ENCODE peak calls at places on chromosomes 11 and 22, in four cellular contexts. Z is PC-3, R is GM23338, N is HCT116. D is an unnamed sample.

GRCh38 chr11:73334244-73335203 is 26.4 kb downstream of the ARHGEF17 start:
- DNase-seq in N (peak; percentile 15), Z (peak; percentile 62), R (no peak), D (no peak)

GRCh38 chr22:35306350-35306967 is 6.8 kb downstream of the TOM1 start:
- DNase-seq in R (no peak), N (no peak), Z (no peak), D (no peak)

GRCh38 chr11:69868003-69868865 is 49.0 kb upstream of the FGF3 start:
- DNase-seq in R (peak; percentile 47), N (no peak), Z (no peak), D (no peak)

GRCh38 chr11:56932572-56933235 is 56.0 kb upstream of the OR5AK2 start:
- DNase-seq in Z (peak; percentile 99), N (peak; percentile 63), R (no peak), D (no peak)

GRCh38 chr11:47595029-47595428 is 818 bp upstream of the C1QTNF4 start:
- DNase-seq in R (no peak), N (no peak), Z (no peak), D (no peak)

GRCh38 chr22:20511578-20512259 is 4.3 kb downstream of the MED15 start:
- DNase-seq in N (no peak), Z (no peak), R (no peak), D (no peak)

GRCh38 chr11:107545101-107545514 is 20.4 kb downstream of the ALKBH8 start:
- DNase-seq in Z (peak; percentile 98), N (peak; percentile 76), R (no peak), D (no peak)

GRCh38 chr11:63641727-63642126 is 27.5 kb upstream of the PLAAT3 start:
- DNase-seq in Z (no peak), N (no peak), R (no peak), D (no peak)

GRCh38 chr11:103887001-103887680 is 149.3 kb upstream of the DDI1 start:
- DNase-seq in Z (no peak), N (no peak), R (no peak), D (no peak)

GRCh38 chr11:83459802-83460201 is 173.6 kb upstream of the CCDC90B start:
- DNase-seq in R (no peak), N (no peak), Z (no peak), D (no peak)

GRCh38 chr22:44026630-44027511 is 2.8 kb downstream of the PARVB start:
- DNase-seq in R (no peak), Z (no peak), N (no peak), D (peak; percentile 87)

GRCh38 chr11:62601114-62601363 is 626 bp downstream of the MTA2 start:
- DNase-seq in N (no peak), R (no peak), Z (peak; percentile 35), D (peak; percentile 31)

GRCh38 chr22:38108561-38109319 is 1.7 kb downstream of the BAIAP2L2 start:
- DNase-seq in R (no peak), Z (no peak), N (no peak), D (no peak)

GRCh38 chr11:46330154-46330886 is 16.9 kb upstream of the DGKZ start:
- DNase-seq in R (no peak), Z (no peak), N (no peak), D (no peak)

GRCh38 chr11:14273885-14274284 is 85.1 kb downstream of the RRAS2 start:
- DNase-seq in N (no peak), Z (no peak), R (no peak), D (no peak)

GRCh38 chr22:23242473-23243001 is 62.2 kb downstream of the BCR start:
- DNase-seq in R (peak; percentile 95), Z (no peak), N (no peak), D (no peak)

GRCh38 chr11:105297463-105297862 is 157.9 kb upstream of the CARD18 start:
- DNase-seq in Z (peak; percentile 57), R (no peak), N (no peak), D (no peak)

GRCh38 chr11:128621491-128622136 is 34.3 kb upstream of the ETS1 start:
- DNase-seq in Z (peak; percentile 58), N (no peak), R (no peak), D (no peak)

GRCh38 chr22:46239261-46240048 is 10.6 kb downstream of the CDPF1 start:
- DNase-seq in R (no peak), Z (no peak), N (no peak), D (no peak)

GRCh38 chr11:12799373-12799835 is 125.2 kb downstream of the TEAD1 start:
- DNase-seq in R (no peak), N (no peak), Z (no peak), D (no peak)

GRCh38 chr11:117572129-117572528 is 224.9 kb downstream of the DSCAML1 start:
- DNase-seq in N (no peak), R (no peak), Z (no peak), D (no peak)

GRCh38 chr11:110366234-110366633 is 63.5 kb upstream of the FDX1 start:
- DNase-seq in N (no peak), Z (peak; percentile 50), R (no peak), D (no peak)

GRCh38 chr22:43723816-43724215 is 88.3 kb downstream of the EFCAB6 start:
- DNase-seq in Z (peak; percentile 3), N (no peak), R (no peak), D (no peak)

GRCh38 chr11:116073854-116074837 is 569.9 kb upstream of the CADM1 start:
- DNase-seq in Z (no peak), R (no peak), N (no peak), D (no peak)

GRCh38 chr11:66858939-66859685 is 2.2 kb downstream of the LRFN4 start:
- DNase-seq in N (no peak), R (no peak), Z (no peak), D (no peak)

GRCh38 chr11:61580292-61580888 is 486 bp downstream of the SYT7 start:
- DNase-seq in R (peak; percentile 45), Z (peak; percentile 32), N (no peak), D (no peak)

GRCh38 chr11:61575886-61576516 is 4.9 kb downstream of the SYT7 start:
- DNase-seq in N (no peak), Z (no peak), R (no peak), D (no peak)

GRCh38 chr11:61578819-61579218 is 2.1 kb downstream of the SYT7 start:
- DNase-seq in Z (no peak), N (no peak), R (no peak), D (no peak)

GRCh38 chr11:61579398-61580291 is 1.2 kb downstream of the SYT7 start:
- DNase-seq in N (no peak), R (peak; percentile 55), Z (no peak), D (no peak)

DNA sequence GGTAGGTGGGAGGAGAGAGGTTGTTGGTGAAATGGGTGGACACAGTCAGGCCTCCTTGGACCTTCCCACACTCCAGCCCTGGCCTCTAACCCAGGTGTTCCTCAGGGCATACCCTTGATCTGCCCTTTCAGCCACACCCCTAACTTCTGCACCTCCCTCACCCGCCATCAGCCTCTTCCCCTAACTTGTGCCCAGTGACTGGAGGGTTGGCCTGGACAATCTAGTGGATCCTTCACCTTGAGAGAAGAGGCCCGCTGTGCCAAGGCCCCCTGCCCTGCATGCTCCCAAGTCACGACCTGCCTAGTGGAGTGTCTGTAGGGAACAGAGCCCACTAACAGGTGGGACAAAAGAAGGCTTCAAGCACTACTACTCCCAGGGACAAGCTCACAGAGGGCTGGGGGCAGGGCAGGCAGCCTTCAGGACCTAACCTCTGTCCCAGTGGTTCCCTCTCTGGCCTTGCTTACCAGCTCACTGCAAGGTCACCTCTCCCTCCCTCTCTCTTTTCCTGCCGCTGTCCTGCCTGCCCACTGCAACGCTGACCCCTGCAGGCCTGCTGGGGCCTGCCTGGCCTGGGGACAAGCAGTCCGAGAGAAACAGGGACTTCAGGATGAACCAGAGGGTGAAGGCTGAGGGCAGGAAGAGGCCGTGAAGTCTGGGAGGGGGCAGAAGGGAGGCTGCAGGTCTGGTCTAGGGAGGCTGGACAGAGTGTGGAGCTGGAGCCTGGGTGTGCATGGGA is 3.3 kb downstream of the SYT7 start:
- DNase-seq in Z (peak; percentile 49), N (no peak), R (peak; percentile 64), D (no peak)
- TF ChIP-seq EZH2phosphoT487 in Z (no peak), N (no peak), R (no peak), D (no peak)

DNA sequence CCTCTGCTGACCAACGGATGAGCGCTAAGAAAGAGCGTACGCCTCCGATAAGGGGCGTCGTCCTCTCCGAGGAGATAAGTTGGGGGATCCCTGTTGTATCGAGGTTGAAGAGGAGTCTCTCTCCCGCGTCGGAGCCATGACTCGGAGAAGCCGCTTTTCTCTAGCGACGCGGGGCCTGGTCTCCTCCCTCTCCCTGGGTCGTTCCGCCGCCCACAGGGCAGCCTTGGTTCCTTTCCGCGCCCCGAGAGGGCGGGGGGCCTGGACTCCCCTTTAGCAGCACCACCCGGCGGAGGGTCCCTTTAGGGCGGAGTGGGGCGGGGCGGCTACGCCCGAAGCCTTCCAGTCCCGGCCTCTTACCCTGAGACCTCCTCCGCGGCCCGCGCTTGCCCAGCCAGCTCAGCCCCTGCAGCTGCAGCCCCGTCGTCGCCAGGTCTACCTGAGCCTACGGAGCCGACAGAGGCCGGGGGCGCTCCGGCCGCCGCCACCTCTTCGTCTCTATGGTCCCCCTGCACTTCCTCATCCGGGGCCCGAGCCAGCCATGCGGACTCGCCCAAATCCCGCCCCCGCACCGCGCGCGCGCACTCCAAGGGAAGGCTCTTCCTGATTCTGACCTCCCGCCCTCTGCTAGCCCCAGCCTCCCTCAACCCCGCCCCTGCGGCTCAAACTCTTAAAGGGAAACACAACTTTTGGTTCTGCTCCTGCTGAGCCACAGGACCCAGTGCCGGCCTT is at the start of gene PRR14L:
- DNase-seq in N (peak; percentile 91), Z (peak; percentile 90), R (peak; percentile 99), D (peak; percentile 97)
- TF ChIP-seq CTCF in N (peak; percentile 2), Z (no peak), R (peak; percentile 29), D (no peak)

GRCh38 chr11:68145120-68145866 is 24.1 kb upstream of the CHKA start:
- DNase-seq in N (no peak), R (no peak), Z (peak; percentile 65), D (no peak)

GRCh38 chr11:68148071-68148805 is 27.1 kb upstream of the CHKA start:
- DNase-seq in R (no peak), Z (no peak), N (no peak), D (no peak)

GRCh38 chr11:68146704-68147474 is 25.7 kb upstream of the CHKA start:
- DNase-seq in N (no peak), Z (peak; percentile 93), R (no peak), D (no peak)

GRCh38 chr11:68143310-68143689 is 22.1 kb upstream of the CHKA start:
- DNase-seq in Z (no peak), N (no peak), R (no peak), D (no peak)

DNA sequence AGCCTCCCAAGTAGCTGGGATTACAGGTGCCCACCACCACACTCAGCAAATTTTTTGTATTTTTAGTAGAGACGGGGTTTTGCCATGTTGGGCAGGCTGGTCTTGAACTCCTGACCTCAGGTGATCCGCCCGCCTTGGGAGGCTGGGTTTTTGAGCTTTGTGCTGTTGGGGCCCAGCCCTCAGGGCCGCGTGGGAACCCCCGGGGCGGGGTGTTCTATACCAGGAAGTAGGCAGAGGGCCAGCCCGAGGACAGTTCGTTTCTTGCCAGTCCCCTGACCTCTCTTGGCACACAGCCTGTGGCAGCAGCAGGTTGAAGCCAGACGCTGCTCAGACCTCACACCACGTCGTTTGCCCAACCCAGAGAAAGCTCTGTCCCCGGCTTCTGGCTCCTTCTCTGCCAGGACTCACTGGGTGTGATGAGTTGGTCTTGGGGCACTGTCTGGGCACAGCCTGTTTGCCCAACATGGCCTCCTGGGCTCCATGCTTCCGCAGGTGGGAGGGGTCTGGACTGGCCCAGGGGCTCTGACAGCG is 24.9 kb upstream of the CHKA start:
- DNase-seq in Z (peak; percentile 77), R (no peak), N (no peak), D (no peak)
- TF ChIP-seq EZH2phosphoT487 in Z (no peak), R (no peak), N (no peak), D (no peak)

DNA sequence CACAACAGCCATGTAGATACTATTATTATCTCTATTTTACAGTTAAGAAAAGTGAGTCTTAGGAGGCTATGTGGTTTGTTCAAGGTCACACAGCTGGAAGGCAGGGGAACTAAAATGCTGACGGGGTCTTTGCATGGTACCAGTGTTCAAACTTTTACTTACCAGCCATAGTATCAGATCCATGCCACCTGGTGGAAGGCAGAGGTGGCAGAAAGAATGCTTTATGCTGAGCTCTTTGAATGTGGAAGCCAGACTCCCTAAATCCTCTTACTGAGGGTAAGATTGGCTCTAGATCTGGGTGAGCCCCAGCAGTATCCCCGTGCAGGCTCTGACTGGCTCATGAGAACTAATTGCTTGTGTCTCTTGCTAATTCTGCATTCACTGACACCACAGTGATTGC is 54.3 kb upstream of the NAV2 start:
- DNase-seq in Z (peak; percentile 4), R (no peak), N (no peak), D (no peak)
- TF ChIP-seq CTCF in Z (peak; percentile 47), R (peak; percentile 21), N (peak; percentile 44), D (peak; percentile 8)

D was measured in MM.1S.